ENCODE peak calls at places on chromosomes 5 and 9, in five cellular contexts. One of them, this sample, is unnamed.

GRCh38 chr5:140042551-140043507 is at the start of gene NRG2:
- DNase-seq in mesenchymal stem cell: peak
- DNase-seq in neuronal stem cell: peak
- DNase-seq in IMR-90: peak
- DNase-seq in mesendoderm: peak
- DNase-seq in this sample: peak

GRCh38 chr5:14268236-14268701 is 125.1 kb downstream of the TRIO start:
- DNase-seq in IMR-90: peak
- DNase-seq in mesendoderm: peak
- DNase-seq in neuronal stem cell: no peak
- DNase-seq in mesenchymal stem cell: peak
- DNase-seq in this sample: no peak

GRCh38 chr5:139982975-139983240 is 60.2 kb downstream of the NRG2 start:
- DNase-seq in neuronal stem cell: no peak
- DNase-seq in mesendoderm: peak
- DNase-seq in IMR-90: no peak
- DNase-seq in mesenchymal stem cell: peak
- DNase-seq in this sample: no peak

GRCh38 chr5:159660401-159660800 is 255.9 kb upstream of the ADRA1B start:
- DNase-seq in mesendoderm: peak
- DNase-seq in neuronal stem cell: no peak
- DNase-seq in mesenchymal stem cell: no peak
- DNase-seq in IMR-90: no peak
- DNase-seq in this sample: no peak

GRCh38 chr9:125608488-125609224 is 98.4 kb downstream of the MAPKAP1 start:
- DNase-seq in IMR-90: peak
- DNase-seq in mesenchymal stem cell: no peak
- DNase-seq in mesendoderm: no peak
- DNase-seq in neuronal stem cell: no peak
- DNase-seq in this sample: no peak

GRCh38 chr5:57004800-57005199 is 52.9 kb upstream of the MIER3 start:
- DNase-seq in mesendoderm: peak
- DNase-seq in IMR-90: no peak
- DNase-seq in neuronal stem cell: no peak
- DNase-seq in mesenchymal stem cell: no peak
- DNase-seq in this sample: no peak

GRCh38 chr9:127976498-127976897 is 4.3 kb downstream of the EEIG1 start:
- DNase-seq in mesenchymal stem cell: no peak
- DNase-seq in mesendoderm: no peak
- DNase-seq in neuronal stem cell: no peak
- DNase-seq in IMR-90: no peak
- DNase-seq in this sample: no peak

GRCh38 chr5:179385892-179386291 is 40.6 kb upstream of the ADAMTS2 start:
- DNase-seq in mesenchymal stem cell: no peak
- DNase-seq in neuronal stem cell: no peak
- DNase-seq in mesendoderm: no peak
- DNase-seq in IMR-90: no peak
- DNase-seq in this sample: no peak

GRCh38 chr9:36037580-36038169 is 962 bp downstream of the RECK start:
- DNase-seq in IMR-90: no peak
- DNase-seq in mesenchymal stem cell: peak
- DNase-seq in mesendoderm: no peak
- DNase-seq in neuronal stem cell: no peak
- DNase-seq in this sample: no peak

GRCh38 chr9:36041491-36041890 is 4.8 kb downstream of the RECK start:
- DNase-seq in mesendoderm: no peak
- DNase-seq in IMR-90: no peak
- DNase-seq in mesenchymal stem cell: no peak
- DNase-seq in neuronal stem cell: no peak
- DNase-seq in this sample: no peak

GRCh38 chr9:36039121-36039520 is 2.4 kb downstream of the RECK start:
- DNase-seq in mesendoderm: no peak
- DNase-seq in mesenchymal stem cell: no peak
- DNase-seq in neuronal stem cell: no peak
- DNase-seq in IMR-90: no peak
- DNase-seq in this sample: no peak

GRCh38 chr9:36040271-36040925 is 3.7 kb downstream of the RECK start:
- DNase-seq in mesenchymal stem cell: no peak
- DNase-seq in neuronal stem cell: no peak
- DNase-seq in mesendoderm: no peak
- DNase-seq in IMR-90: peak
- DNase-seq in this sample: no peak

DNA sequence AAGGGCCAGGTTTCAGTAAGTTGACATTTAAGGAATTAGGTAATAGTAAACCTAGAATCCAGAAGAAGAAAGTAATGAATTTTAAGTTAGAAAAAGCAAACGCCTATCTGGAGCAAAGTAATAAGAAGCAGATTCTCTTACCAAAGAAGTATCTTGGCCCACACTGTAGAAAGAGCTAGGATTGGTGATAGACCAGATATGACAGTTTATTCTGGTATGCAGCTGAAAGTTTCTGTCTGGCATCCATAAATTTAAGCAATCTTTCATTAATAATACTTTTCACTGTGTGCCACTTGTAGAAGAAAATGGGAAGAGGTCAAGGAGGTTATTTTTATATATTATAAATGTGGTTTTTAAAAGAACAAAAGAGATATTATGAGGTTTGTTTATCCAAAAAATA is 3.0 kb downstream of the RECK start:
- DNase-seq in IMR-90: peak
- DNase-seq in neuronal stem cell: no peak
- DNase-seq in mesenchymal stem cell: no peak
- DNase-seq in mesendoderm: no peak
- DNase-seq in this sample: no peak
- H3K27ac ChIP-seq in IMR-90: peak
- H3K27ac ChIP-seq in neuronal stem cell: no peak
- H3K27ac ChIP-seq in mesenchymal stem cell: no peak
- H3K27ac ChIP-seq in mesendoderm: no peak
- H3K27ac ChIP-seq in this sample: no peak

GRCh38 chr5:107549567-107549966 is 121.2 kb downstream of the EFNA5 start:
- DNase-seq in mesendoderm: no peak
- DNase-seq in IMR-90: no peak
- DNase-seq in mesenchymal stem cell: no peak
- DNase-seq in neuronal stem cell: no peak
- DNase-seq in this sample: no peak
- H2BK15ac ChIP-seq in mesendoderm: no peak
- H2BK15ac ChIP-seq in IMR-90: peak
- H2BK15ac ChIP-seq in mesenchymal stem cell: no peak
- H2BK15ac ChIP-seq in neuronal stem cell: no peak
- H2BK15ac ChIP-seq in this sample: peak

DNA sequence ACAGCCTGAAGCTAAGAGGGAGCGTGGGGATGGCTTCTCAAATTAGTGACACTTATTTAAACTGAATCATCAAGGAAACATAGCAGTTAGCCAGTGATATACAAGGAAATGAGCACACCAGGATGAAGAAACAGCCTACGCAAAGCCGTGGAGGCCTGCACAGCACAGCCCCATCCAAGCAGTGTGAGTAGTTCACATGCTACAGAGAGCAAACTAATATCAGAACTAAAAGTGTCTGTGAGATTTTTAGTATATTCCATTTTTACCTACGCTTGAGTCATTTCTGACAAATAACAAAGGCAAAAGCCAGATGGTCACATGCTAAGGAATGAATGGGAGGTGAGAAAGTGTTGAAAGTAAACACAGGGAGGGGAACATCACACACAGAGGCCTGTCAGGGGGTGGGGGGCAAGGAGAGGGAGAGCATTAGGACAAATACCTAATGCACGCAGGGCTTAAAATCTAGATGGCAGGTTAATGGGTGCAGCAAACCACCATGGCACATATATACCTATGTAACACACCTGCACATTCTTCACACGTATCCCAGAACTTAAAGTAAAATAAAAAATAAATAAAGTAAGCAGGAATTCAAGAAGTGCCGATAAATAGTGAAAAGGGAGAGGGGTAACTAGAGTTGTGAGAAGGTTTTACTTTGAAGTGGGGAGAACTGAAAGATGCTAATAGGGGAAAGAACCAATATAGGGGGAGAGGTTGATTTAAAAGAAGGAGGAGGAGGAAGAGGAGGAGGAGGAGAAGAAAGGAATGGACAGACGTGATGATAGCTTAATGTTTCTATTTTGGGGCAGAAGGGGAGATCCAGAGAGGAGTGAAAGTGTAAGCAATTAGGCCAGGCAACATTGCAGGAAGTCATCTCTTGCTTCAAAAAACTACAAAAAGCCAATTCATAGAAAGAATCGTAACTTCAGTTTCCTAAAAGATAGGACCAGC is 100.9 kb upstream of the PTGER4 start:
- DNase-seq in IMR-90: peak
- DNase-seq in mesenchymal stem cell: peak
- DNase-seq in mesendoderm: no peak
- DNase-seq in neuronal stem cell: no peak
- DNase-seq in this sample: no peak
- H3K4me3 ChIP-seq in IMR-90: no peak
- H3K4me3 ChIP-seq in mesenchymal stem cell: no peak
- H3K4me3 ChIP-seq in mesendoderm: no peak
- H3K4me3 ChIP-seq in neuronal stem cell: no peak
- H3K4me3 ChIP-seq in this sample: no peak

GRCh38 chr5:137055271-137055872 is 443.8 kb downstream of the SPOCK1 start:
- DNase-seq in neuronal stem cell: no peak
- DNase-seq in IMR-90: no peak
- DNase-seq in mesendoderm: no peak
- DNase-seq in mesenchymal stem cell: no peak
- DNase-seq in this sample: no peak
- H3K27ac ChIP-seq in neuronal stem cell: no peak
- H3K27ac ChIP-seq in IMR-90: no peak
- H3K27ac ChIP-seq in mesendoderm: no peak
- H3K27ac ChIP-seq in mesenchymal stem cell: no peak
- H3K27ac ChIP-seq in this sample: no peak

GRCh38 chr9:106419737-106420136 is 443.2 kb upstream of the ZNF462 start:
- DNase-seq in mesenchymal stem cell: no peak
- DNase-seq in IMR-90: no peak
- DNase-seq in mesendoderm: no peak
- DNase-seq in neuronal stem cell: no peak
- DNase-seq in this sample: no peak
- H2BK15ac ChIP-seq in mesenchymal stem cell: no peak
- H2BK15ac ChIP-seq in IMR-90: no peak
- H2BK15ac ChIP-seq in mesendoderm: no peak
- H2BK15ac ChIP-seq in neuronal stem cell: no peak
- H2BK15ac ChIP-seq in this sample: no peak

DNA sequence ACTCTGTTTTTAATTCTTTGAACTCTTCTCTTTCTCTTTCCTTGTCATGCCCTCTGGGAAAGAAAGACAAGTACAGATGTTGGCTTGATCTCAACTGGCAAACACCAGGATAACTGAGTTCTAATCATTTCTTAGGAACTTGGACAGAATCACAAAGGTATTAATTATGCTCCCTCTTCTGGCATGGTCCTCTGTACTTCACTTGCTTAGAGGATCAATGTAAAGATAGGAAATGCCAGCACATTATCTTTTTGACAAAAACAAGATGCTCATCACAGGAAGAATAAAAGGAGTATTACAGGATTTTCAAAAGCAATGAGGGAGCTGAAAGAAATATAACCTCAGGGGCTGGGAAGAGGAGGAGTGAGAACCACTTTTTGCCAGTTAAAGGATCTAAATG is 70.6 kb downstream of the LHFPL2 start:
- DNase-seq in mesendoderm: no peak
- DNase-seq in mesenchymal stem cell: no peak
- DNase-seq in neuronal stem cell: no peak
- DNase-seq in IMR-90: no peak
- DNase-seq in this sample: no peak
- H3K4me3 ChIP-seq in mesendoderm: no peak
- H3K4me3 ChIP-seq in mesenchymal stem cell: no peak
- H3K4me3 ChIP-seq in neuronal stem cell: no peak
- H3K4me3 ChIP-seq in IMR-90: no peak
- H3K4me3 ChIP-seq in this sample: no peak

GRCh38 chr5:177085985-177086917 is at the start of gene FGFR4:
- DNase-seq in neuronal stem cell: peak
- DNase-seq in mesendoderm: peak
- DNase-seq in IMR-90: peak
- DNase-seq in mesenchymal stem cell: peak
- DNase-seq in this sample: peak
- H3K27ac ChIP-seq in neuronal stem cell: peak
- H3K27ac ChIP-seq in mesendoderm: no peak
- H3K27ac ChIP-seq in IMR-90: no peak
- H3K27ac ChIP-seq in mesenchymal stem cell: peak
- H3K27ac ChIP-seq in this sample: peak